ENCODE peak calls at places on chromosomes 7 and 10, in four cellular contexts. E is H1, Y is prostate gland, S is dorsolateral prefrontal cortex. T is an unnamed sample.

GRCh38 chr10:79046326-79046725 is 22.4 kb upstream of the ZMIZ1 start:
- DNase-seq in E (no peak), Y (no peak), S (no peak), T (no peak)

GRCh38 chr10:7484456-7485266 is 73.8 kb upstream of the SFMBT2 start:
- DNase-seq in E (no peak), Y (no peak), S (no peak), T (no peak)

GRCh38 chr7:76073335-76073990 is 25.6 kb downstream of the MDH2 start:
- DNase-seq in E (peak), Y (no peak), S (no peak), T (no peak)

GRCh38 chr7:21944616-21945373 is 904 bp downstream of the CDCA7L start:
- DNase-seq in E (peak), Y (peak), S (no peak), T (peak)

GRCh38 chr10:94194256-94194655 is 168.5 kb downstream of the NOC3L start:
- DNase-seq in E (no peak), Y (no peak), S (no peak), T (no peak)

GRCh38 chr10:132388901-132389630 is 7.9 kb upstream of the PWWP2B start:
- DNase-seq in E (no peak), Y (no peak), S (no peak), T (no peak)

GRCh38 chr10:30697806-30698205 is 68.3 kb upstream of the LYZL2 start:
- DNase-seq in E (no peak), Y (no peak), S (no peak), T (no peak)

GRCh38 chr10:14659626-14660196 is 115.0 kb downstream of the FAM107B start:
- DNase-seq in E (no peak), Y (no peak), S (no peak), T (no peak)

GRCh38 chr7:155230169-155230593 is 67.5 kb upstream of the INSIG1 start:
- DNase-seq in E (no peak), Y (peak), S (peak), T (peak)

GRCh38 chr7:140723002-140723401 is 26.5 kb downstream of the NDUFB2 start:
- DNase-seq in E (no peak), Y (no peak), S (no peak), T (peak)

GRCh38 chr10:22911889-22912762 is 15.7 kb upstream of the ARMC3 start:
- DNase-seq in E (no peak), Y (no peak), S (no peak), T (no peak)

GRCh38 chr10:11705687-11706086 is 36.5 kb upstream of the ECHDC3 start:
- DNase-seq in E (no peak), Y (no peak), S (no peak), T (no peak)

GRCh38 chr10:78541528-78542470 is 508.1 kb downstream of the RPS24 start:
- DNase-seq in E (no peak), Y (no peak), S (no peak), T (peak)

GRCh38 chr7:40498933-40499332 is 364.1 kb downstream of the SUGCT start:
- DNase-seq in E (no peak), Y (no peak), S (no peak), T (no peak)

GRCh38 chr7:27205325-27206280 is 5.7 kb upstream of the HOXA13 start:
- DNase-seq in E (peak), Y (no peak), S (no peak), T (no peak)

GRCh38 chr10:86253171-86254072 is 113.2 kb downstream of the GRID1 start:
- DNase-seq in E (peak), Y (no peak), S (peak), T (peak)

DNA sequence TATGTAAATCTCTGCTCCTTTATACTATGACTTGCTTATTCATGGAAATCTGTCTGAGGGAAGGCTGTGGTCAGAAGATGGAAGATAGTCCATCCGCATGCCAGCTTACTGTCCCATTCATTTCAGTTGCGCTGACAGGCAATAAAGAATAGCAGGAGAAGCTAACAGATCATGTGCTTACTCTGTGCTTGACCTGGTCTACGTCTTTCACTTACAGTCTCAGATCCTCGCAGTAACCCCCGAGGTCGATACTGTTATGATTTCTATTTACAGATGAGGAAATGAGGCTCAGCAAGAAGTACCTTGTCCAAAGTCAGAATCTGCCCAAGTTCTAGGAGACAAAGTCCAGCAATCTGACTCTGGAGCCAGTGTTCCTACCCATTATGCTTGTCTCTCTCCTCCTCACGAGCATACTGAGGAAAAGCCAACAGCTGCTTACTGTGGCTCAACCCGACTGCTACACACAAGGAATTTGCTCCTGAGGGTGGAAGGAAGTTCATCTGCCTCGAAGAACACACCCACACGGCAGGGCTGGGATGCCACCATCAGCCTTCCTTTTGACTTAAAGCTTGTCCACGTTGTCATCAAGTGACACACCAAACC is 74.2 kb downstream of the MINPP1 start:
- DNase-seq in E (no peak), Y (no peak), S (no peak), T (no peak)
- H3K4me3 ChIP-seq in E (no peak), Y (no peak), S (no peak), T (no peak)

GRCh38 chr10:114881462-114881861 is 56.5 kb upstream of the TRUB1 start:
- DNase-seq in E (no peak), Y (no peak), S (no peak), T (no peak)

GRCh38 chr10:114879541-114880158 is 58.1 kb downstream of the FHIP2A start:
- DNase-seq in E (peak), Y (no peak), S (no peak), T (no peak)

GRCh38 chr10:114881916-114882315 is 56.1 kb upstream of the TRUB1 start:
- DNase-seq in E (no peak), Y (no peak), S (no peak), T (no peak)

DNA sequence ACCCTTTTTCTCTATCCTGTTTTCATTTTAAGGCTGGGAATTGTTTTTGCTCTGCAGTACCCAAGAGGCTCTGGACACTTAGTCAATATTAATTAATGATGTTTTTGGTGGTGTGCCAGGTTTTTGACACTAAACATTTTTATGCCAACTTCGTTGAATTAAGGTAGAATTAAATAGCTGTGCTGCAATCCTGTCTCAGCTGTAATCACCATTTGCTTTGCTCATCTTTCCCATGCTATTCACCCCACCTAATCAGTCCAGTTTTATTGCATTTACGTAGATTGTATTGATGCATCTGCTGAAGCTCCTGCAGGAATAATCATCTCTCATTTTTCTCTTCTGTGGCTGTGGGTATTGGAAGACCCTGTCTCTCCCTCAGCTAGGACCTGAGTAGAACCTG is 52.6 kb upstream of the TRUB1 start:
- DNase-seq in E (no peak), Y (no peak), S (no peak), T (no peak)
- H3K4me3 ChIP-seq in E (no peak), Y (no peak), S (no peak), T (no peak)

GRCh38 chr7:124413029-124413428 is 352.6 kb downstream of the GPR37 start:
- DNase-seq in E (no peak), Y (no peak), S (no peak), T (no peak)
- H3K4me3 ChIP-seq in E (no peak), Y (no peak), S (no peak), T (no peak)

DNA sequence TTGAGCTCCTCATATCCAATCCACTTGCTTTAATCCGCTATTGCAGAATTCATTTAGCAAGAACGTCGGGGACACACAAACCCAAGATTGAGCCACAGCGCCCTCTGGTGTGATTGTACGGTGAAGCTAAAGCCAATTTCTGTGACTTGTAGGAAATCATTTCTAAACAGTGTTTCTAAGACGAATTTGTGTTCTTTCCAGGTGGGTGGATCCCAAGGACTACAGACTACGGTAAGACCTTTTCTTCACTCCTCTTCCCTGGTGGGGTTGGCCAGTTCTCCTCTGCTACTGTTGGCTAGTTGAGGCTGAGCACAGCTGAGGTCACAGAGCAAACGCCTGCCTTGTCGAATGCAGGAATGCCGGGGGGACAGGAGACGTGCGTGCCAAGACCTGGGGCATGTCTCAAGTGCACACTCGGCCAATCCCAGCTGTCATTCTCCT is 5.2 kb downstream of the DMBT1 start:
- DNase-seq in E (peak), Y (peak), S (peak), T (no peak)
- H3K4me3 ChIP-seq in E (no peak), Y (no peak), S (peak), T (no peak)

GRCh38 chr10:73577788-73578187 is 13.4 kb downstream of the USP54 start:
- DNase-seq in E (no peak), Y (peak), S (no peak), T (peak)

GRCh38 chr10:73576890-73577591 is 14.1 kb downstream of the USP54 start:
- DNase-seq in E (no peak), Y (no peak), S (no peak), T (no peak)

GRCh38 chr10:73581912-73582311 is 9.2 kb downstream of the USP54 start:
- DNase-seq in E (no peak), Y (no peak), S (no peak), T (no peak)

GRCh38 chr10:73576178-73576889 is 14.8 kb downstream of the USP54 start:
- DNase-seq in E (no peak), Y (peak), S (no peak), T (no peak)
- H3K4me3 ChIP-seq in E (no peak), Y (peak), S (peak), T (no peak)

GRCh38 chr10:18859659-18860058 is 188.9 kb upstream of the MALRD1 start:
- DNase-seq in E (no peak), Y (no peak), S (no peak), T (no peak)
- H3K4me3 ChIP-seq in E (no peak), Y (no peak), S (no peak), T (no peak)

GRCh38 chr7:45919947-45920542 is 1.0 kb downstream of the IGFBP3 start:
- DNase-seq in E (no peak), Y (no peak), S (no peak), T (no peak)
- H3K4me3 ChIP-seq in E (peak), Y (peak), S (peak), T (peak)

GRCh38 chr10:29345144-29345892 is 56.4 kb downstream of the LYZL1 start:
- DNase-seq in E (no peak), Y (no peak), S (no peak), T (no peak)

GRCh38 chr10:29343607-29344038 is 54.8 kb downstream of the LYZL1 start:
- DNase-seq in E (no peak), Y (no peak), S (no peak), T (no peak)

GRCh38 chr10:29344073-29344820 is 55.4 kb downstream of the LYZL1 start:
- DNase-seq in E (no peak), Y (no peak), S (no peak), T (no peak)

DNA sequence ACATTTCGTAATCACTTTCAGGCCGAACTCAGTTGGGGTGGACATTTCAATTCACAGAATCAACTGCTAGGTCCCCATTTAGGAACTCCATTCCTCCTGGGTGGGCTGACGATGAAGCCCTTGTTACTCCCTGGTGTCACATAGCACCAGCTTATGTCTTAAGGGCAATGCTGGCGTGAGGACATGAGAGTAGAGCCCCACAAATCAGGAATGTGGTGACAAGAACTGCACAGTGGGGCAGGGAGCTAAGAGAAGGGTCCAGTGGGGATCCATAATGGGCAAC is 57.0 kb downstream of the LYZL1 start:
- DNase-seq in E (no peak), Y (no peak), S (no peak), T (no peak)
- H3K4me3 ChIP-seq in E (no peak), Y (no peak), S (no peak), T (no peak)